ENCODE peak calls at places on chromosomes 2 and 18, in eight cellular contexts. R, F, I, M, U, Z, G and T are unnamed samples.

GRCh38 chr2:128465246-128466170 is 146.8 kb upstream of the HS6ST1 start:
- DNase-seq in R (no peak), F (no peak), I (no peak), M (no peak), U (no peak), Z (no peak), G (no peak), T (no peak)

GRCh38 chr18:48806551-48807261 is 144.1 kb downstream of the SMAD7 start:
- DNase-seq in R (peak), F (peak), I (no peak), M (no peak), U (no peak), Z (peak), G (no peak), T (no peak)

GRCh38 chr18:22847867-22848451 is 85.2 kb upstream of the RBBP8 start:
- DNase-seq in R (no peak), F (no peak), I (no peak), M (no peak), U (no peak), Z (no peak), G (no peak), T (no peak)

GRCh38 chr2:64888591-64889309 is 100.4 kb upstream of the SLC1A4 start:
- DNase-seq in R (no peak), F (no peak), I (peak), M (no peak), U (no peak), Z (no peak), G (peak), T (no peak)

GRCh38 chr2:153871231-153872221 is at the start of gene GALNT13:
- DNase-seq in R (peak), F (no peak), I (no peak), M (no peak), U (peak), Z (no peak), G (no peak), T (peak)

GRCh38 chr2:27735263-27735904 is 36.1 kb upstream of the MRPL33 start:
- DNase-seq in R (peak), F (peak), I (peak), M (peak), U (peak), Z (peak), G (peak), T (peak)

GRCh38 chr2:202377308-202377736 is 1.2 kb downstream of the BMPR2 start:
- DNase-seq in R (peak), F (peak), I (peak), M (no peak), U (peak), Z (no peak), G (peak), T (peak)

GRCh38 chr18:2805970-2806943 is 40.5 kb upstream of the EMILIN2 start:
- DNase-seq in R (no peak), F (no peak), I (no peak), M (no peak), U (peak), Z (no peak), G (peak), T (no peak)

GRCh38 chr2:74290466-74291216 is 52.6 kb downstream of the SLC4A5 start:
- DNase-seq in R (no peak), F (no peak), I (no peak), M (no peak), U (no peak), Z (peak), G (no peak), T (no peak)

GRCh38 chr2:154587739-154588138 is 110.8 kb upstream of the KCNJ3 start:
- DNase-seq in R (no peak), F (no peak), I (no peak), M (no peak), U (no peak), Z (no peak), G (no peak), T (no peak)